ENCODE peak calls at places on chromosomes 7 and 10, in ten cellular contexts. B is left ventricle myocardium inferior; R is endodermal cell; Q is brain microvascular endothelial cell; V is sigmoid colon; Z is BJ; N is tibial artery; D is CD8-positive, alpha-beta T cell; G is GM23338; K is right lobe of liver. Y is an unnamed sample.
A peak's percentile ranks its signal among the peaks of the same experiment; 100 is the strongest.

GRCh38 chr7:40583653-40584424 is 449.0 kb downstream of the SUGCT start:
- DNase-seq in N (no peak), D (no peak), Z (no peak), Q (no peak), V (no peak), B (no peak), K (no peak), R (no peak), G (no peak), Y (peak; percentile 61)

GRCh38 chr10:90066435-90066834 is 365.0 kb downstream of the KIF20B start:
- DNase-seq in D (no peak), B (no peak), R (no peak), K (no peak), N (no peak), G (no peak), Z (no peak), V (no peak), Q (no peak), Y (no peak)

GRCh38 chr7:159175792-159176191 is 31.1 kb upstream of the VIPR2 start:
- DNase-seq in D (no peak), B (no peak), G (no peak), V (no peak), Q (no peak), Z (no peak), K (no peak), R (no peak), N (no peak), Y (no peak)

GRCh38 chr10:46310143-46310514 is 23.3 kb downstream of the ANTXRL start:
- DNase-seq in Z (no peak), Q (no peak), V (no peak), R (no peak), B (no peak), N (no peak), K (no peak), G (no peak), D (no peak), Y (no peak)

GRCh38 chr10:3978762-3979161 is 193.8 kb upstream of the KLF6 start:
- DNase-seq in R (no peak), Q (no peak), N (no peak), V (no peak), B (no peak), K (no peak), D (no peak), G (no peak), Z (no peak), Y (no peak)

GRCh38 chr10:67837519-67838314 is at the start of gene DNAJC12:
- DNase-seq in K (no peak), G (peak; percentile 65), Z (no peak), B (no peak), Q (peak; percentile 70), N (no peak), V (no peak), R (no peak), D (no peak), Y (no peak)

GRCh38 chr7:479115-479947 is 40.3 kb downstream of the PDGFA start:
- DNase-seq in D (no peak), R (no peak), B (peak; percentile 7), G (no peak), N (peak; percentile 3), Z (no peak), Q (no peak), K (no peak), V (peak; percentile 43), Y (peak; percentile 25)

GRCh38 chr10:101950227-101950626 is 105.7 kb downstream of the ARMH3 start:
- DNase-seq in B (no peak), K (no peak), Z (no peak), D (no peak), R (no peak), Q (no peak), N (no peak), G (no peak), V (no peak), Y (no peak)

DNA sequence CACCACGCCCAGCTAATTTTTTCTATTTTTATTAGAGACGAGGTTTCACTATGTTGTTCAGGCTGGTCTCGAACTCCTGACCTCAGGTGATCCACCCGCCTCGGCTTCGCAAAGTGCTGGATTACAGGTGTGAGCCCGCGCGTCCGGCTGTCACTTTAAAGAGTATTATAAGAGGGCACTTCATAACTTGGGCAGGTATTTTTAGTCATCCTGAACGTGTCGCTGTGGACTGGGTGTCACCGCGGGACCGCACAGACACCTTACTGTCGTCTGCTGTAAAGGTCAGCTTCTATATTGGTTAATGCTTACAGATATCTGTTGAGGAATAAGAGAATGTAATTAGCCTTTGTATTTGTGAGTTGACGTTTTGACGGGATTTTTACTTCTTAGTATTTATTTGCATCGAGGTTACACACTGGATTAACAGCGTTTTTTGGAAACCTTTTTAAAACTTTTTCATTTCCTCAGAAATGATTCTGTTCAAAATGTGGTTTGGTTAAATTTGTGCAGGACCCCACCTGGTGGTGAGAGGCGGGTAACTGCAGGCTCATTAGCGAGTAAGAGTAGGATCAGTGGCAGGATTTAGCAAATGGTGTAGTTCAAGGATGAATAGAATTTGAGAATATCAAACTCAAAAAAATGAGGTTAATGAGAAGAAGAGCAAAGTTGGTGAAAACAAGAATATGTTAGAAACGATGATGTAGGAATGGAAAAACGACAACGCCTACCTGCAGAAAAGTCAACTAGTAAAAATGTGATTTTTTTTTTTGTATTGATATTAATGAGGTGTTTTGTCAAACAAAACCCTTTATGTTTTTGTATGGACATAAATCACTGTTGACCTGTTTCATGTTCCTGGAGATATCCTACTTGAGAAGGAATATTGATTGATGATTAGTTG is 3.2 kb downstream of the DNAJB6 start:
- DNase-seq in G (peak; percentile 78), Z (no peak), B (peak; percentile 60), D (peak; percentile 68), R (peak; percentile 88), N (peak; percentile 77), V (peak; percentile 77), K (no peak), Q (peak; percentile 72), Y (peak; percentile 86)
- H3K4me3 ChIP-seq in G (peak overlapping the region; percentile 100), Z (no peak overlapping the region), B (peak overlapping the region; percentile 79), D (no peak overlapping the region), R (peak overlapping the region; percentile 32), N (no peak overlapping the region), V (peak overlapping the region; percentile 11), K (no peak overlapping the region), Q (peak overlapping the region; percentile 17), Y (no peak overlapping the region)

DNA sequence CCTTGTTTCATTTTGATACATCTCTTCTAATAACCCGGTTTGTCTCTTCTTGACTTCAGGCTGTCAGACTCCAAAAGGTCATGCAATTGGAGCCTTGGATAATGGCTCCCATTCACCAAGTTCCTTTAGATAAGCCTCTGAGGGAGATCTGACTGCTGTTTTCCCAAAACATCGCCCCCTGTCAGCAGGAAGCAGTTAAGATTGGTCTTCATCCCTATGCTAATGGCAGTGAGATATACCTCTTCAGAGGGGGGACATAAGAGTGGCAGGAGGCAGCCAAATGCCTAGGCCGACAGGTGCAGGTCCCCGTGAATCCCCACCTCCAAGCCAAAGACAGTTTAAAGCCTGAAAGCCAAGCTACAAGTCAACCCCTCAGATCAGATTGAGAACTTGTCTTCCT is 144.6 kb downstream of the WDR11 start:
- DNase-seq in Z (no peak), V (no peak), R (no peak), B (no peak), N (no peak), G (peak; percentile 6), K (no peak), Q (no peak), D (no peak), Y (no peak)
- TF ChIP-seq CTCF in Z (no peak), V (no peak), R (peak; percentile 59), B (no peak), N (no peak), G (peak; percentile 47), K (no peak), Q (no peak), D (no peak), Y (no peak)

DNA sequence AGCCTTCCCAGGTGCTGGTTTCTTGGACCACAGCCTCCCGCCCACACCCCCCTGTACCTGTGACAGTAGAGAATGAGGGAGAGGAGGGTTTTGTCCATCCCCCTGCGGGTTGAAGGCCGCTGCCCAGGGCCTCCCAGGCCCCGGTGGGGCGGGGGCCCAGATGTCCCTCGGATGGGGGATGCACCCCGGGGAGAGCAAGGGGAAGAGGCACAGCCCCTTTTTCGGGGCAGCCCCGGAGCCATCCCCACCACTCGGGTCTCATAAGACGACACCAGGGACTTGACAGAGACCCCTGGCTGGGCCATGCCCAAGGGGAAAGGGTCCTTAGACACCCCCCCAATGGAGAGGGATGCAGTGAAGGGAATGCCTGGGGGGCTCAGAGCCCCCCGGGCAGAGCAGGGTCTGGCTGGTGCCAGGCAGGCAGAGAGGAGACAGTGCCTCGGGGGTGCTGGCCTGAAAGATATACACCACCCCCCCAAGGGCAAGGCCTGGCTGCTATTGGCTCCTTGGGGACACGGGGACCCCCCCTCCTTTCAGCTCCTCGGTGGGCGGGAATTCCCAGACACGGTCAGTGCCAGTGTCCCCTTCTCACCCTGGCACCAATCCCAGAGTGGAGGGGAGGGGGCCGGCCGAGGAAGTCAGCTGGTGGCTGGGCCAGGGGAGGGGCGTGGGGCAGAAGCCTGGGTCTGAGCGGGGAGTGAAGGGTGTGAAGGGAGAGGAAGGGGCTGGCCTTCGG is 3.7 kb upstream of the SPACDR start:
- DNase-seq in K (no peak), R (peak; percentile 39), G (no peak), V (no peak), Z (no peak), B (no peak), Q (no peak), D (no peak), N (no peak), Y (no peak)
- H3K4me3 ChIP-seq in K (no peak overlapping the region), R (no peak overlapping the region), G (no peak overlapping the region), V (peak overlapping the region; percentile 23), Z (no peak overlapping the region), B (peak overlapping the region; percentile 12), Q (no peak overlapping the region), D (no peak overlapping the region), N (no peak overlapping the region), Y (no peak overlapping the region)

GRCh38 chr7:151631149-151631967 is 111.7 kb upstream of the RHEB start:
- DNase-seq in D (no peak), Z (no peak), V (peak; percentile 73), G (peak; percentile 72), N (no peak), K (no peak), R (peak; percentile 75), Q (peak; percentile 36), B (no peak), Y (peak; percentile 17)

GRCh38 chr7:151633516-151633812 is 113.8 kb upstream of the RHEB start:
- DNase-seq in B (no peak), G (no peak), Z (no peak), Q (no peak), N (no peak), D (no peak), K (no peak), V (no peak), R (no peak), Y (no peak)

GRCh38 chr7:151630349-151630748 is 110.7 kb upstream of the RHEB start:
- DNase-seq in Z (no peak), N (no peak), Q (no peak), R (no peak), G (no peak), D (no peak), B (no peak), V (no peak), K (no peak), Y (no peak)

GRCh38 chr7:151632750-151633515 is 113.2 kb upstream of the RHEB start:
- DNase-seq in R (peak; percentile 81), G (peak; percentile 75), Q (peak; percentile 52), K (peak; percentile 75), B (peak; percentile 57), Z (no peak), D (peak; percentile 57), V (peak; percentile 73), N (peak; percentile 50), Y (peak; percentile 38)

DNA sequence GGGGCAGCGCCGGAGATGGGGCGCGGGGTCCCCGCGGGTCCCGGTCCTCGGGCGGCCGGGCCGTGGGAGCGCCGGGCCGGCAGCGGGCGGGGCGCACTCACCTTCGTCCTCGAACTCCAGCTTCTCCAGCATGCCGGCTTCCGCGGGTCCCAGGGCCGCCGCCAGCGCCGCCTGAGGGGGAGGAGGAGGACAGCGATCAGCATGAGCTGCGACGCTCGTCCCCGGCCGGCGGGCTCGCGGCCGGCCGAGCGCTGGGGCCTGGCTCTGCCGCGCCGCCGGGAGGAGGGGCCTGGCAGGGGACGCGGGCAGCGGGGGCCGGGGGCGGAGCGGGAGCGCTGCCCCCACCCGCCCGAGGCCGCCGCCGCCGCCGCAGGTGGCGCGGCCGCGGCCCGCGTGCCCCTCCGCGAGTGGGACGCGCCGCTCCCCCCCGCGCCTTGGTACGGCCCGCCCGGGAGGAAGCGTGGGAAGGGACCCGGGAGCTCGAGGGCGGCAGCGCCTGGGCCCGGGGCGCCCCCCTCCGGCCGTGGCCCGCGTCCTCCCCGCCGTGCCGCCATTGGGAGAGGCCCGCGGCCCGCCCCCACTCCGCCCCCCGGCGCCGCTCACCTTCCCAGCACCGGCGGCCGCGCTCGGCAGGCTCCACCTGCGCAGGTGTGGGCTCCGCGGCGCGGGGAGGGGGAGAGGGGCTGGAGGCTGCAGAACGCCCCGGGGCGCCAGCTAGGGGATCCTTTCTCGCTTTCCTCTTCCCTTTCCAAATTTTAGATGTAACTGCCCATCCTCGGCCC is 112.5 kb upstream of the RHEB start:
- DNase-seq in D (peak; percentile 87), V (peak; percentile 87), R (peak; percentile 92), N (peak; percentile 60), Q (peak; percentile 51), K (peak; percentile 90), B (peak; percentile 84), G (peak; percentile 86), Z (no peak), Y (peak; percentile 92)
- TF ChIP-seq CTCF in D (no peak), V (no peak), R (peak; percentile 54), N (no peak), Q (peak; percentile 14), K (peak; percentile 26), B (peak; percentile 44), G (no peak), Z (no peak), Y (no peak)

Y was measured in foreskin fibroblast.